ENCODE peak calls at places on chromosomes 7 and 10, in seven cellular contexts. I is HL-60, J is A172, D is nephron progenitor cell, M is ELR, C is NCI-H460, U is Right ventricle myocardium inferior. S is an unnamed sample.

GRCh38 chr7:1447551-1448244 is 11.6 kb downstream of the MICALL2 start:
- DNase-seq in M (no peak), D (no peak), U (no peak), I (no peak), J (peak), C (no peak), S (no peak)

GRCh38 chr7:139855498-139856270 is 26.6 kb downstream of the TBXAS1 start:
- DNase-seq in M (no peak), D (no peak), C (no peak), J (no peak), U (no peak), I (peak), S (peak)

GRCh38 chr10:127889605-127890195 is 3.0 kb downstream of the CLRN3 start:
- DNase-seq in M (peak), I (peak), J (peak), C (no peak), D (no peak), U (no peak), S (peak)

GRCh38 chr7:936131-937054 is 18.1 kb downstream of the ADAP1 start:
- DNase-seq in U (peak), C (no peak), M (peak), I (no peak), J (peak), D (no peak), S (no peak)

GRCh38 chr7:76326646-76327233 is 24.3 kb downstream of the HSPB1 start:
- DNase-seq in M (peak), D (no peak), J (peak), C (peak), U (no peak), I (no peak), S (no peak)

GRCh38 chr10:72124984-72125383 is 36.6 kb upstream of the SPOCK2 start:
- DNase-seq in J (no peak), M (no peak), I (no peak), D (no peak), C (no peak), U (no peak), S (no peak)

GRCh38 chr10:100986623-100986951 is 710 bp downstream of the MRPL43 start:
- DNase-seq in I (no peak), U (no peak), C (no peak), D (no peak), M (no peak), J (no peak), S (no peak)

GRCh38 chr7:1460757-1461639 is 1.7 kb upstream of the MICALL2 start:
- DNase-seq in M (no peak), C (no peak), U (no peak), J (peak), I (peak), D (no peak), S (peak)

GRCh38 chr7:78225534-78225933 is 427.0 kb downstream of the PHTF2 start:
- DNase-seq in D (no peak), J (no peak), U (no peak), C (no peak), M (no peak), I (no peak), S (no peak)

GRCh38 chr10:70890917-70891431 is 2.6 kb upstream of the PCBD1 start:
- DNase-seq in D (peak), M (no peak), J (no peak), C (no peak), U (peak), I (no peak), S (peak)

GRCh38 chr10:79286318-79286951 is 60.8 kb upstream of the PPIF start:
- DNase-seq in D (no peak), C (no peak), U (peak), M (no peak), I (peak), J (no peak), S (peak)

GRCh38 chr10:97229322-97229721 is 43.6 kb upstream of the SLIT1 start:
- DNase-seq in J (no peak), M (peak), I (no peak), D (no peak), U (no peak), C (no peak), S (no peak)

GRCh38 chr10:101142533-101143353 is 11.6 kb downstream of the TLX1 start:
- DNase-seq in C (no peak), I (no peak), J (no peak), D (no peak), M (no peak), U (no peak), S (no peak)